ENCODE peak calls at places on chromosomes 7 and 10, in six cellular contexts. W is lower lobe of right lung, M is cardiac muscle cell, Q is AG09309, Z is AG04450, G is chondrocyte. X is an unnamed sample.

GRCh38 chr10:104935656-104936055 is 294.6 kb downstream of the SORCS3 start:
- DNase-seq in W (no peak), M (no peak), Q (no peak), Z (no peak), G (no peak), X (no peak)

GRCh38 chr7:92179393-92179924 is 517 bp upstream of the LRRD1 start:
- DNase-seq in W (no peak), M (no peak), Q (no peak), Z (no peak), G (no peak), X (no peak)

GRCh38 chr7:43761919-43762318 is 3.4 kb downstream of the BLVRA start:
- DNase-seq in W (no peak), M (no peak), Q (no peak), Z (no peak), G (no peak), X (no peak)

GRCh38 chr7:6590645-6591110 is 857 bp downstream of the INTS15 start:
- DNase-seq in W (no peak), M (no peak), Q (no peak), Z (no peak), G (no peak), X (no peak)

GRCh38 chr7:30148951-30149459 is 14.2 kb downstream of the MTURN start:
- DNase-seq in W (peak), M (no peak), Q (no peak), Z (no peak), G (no peak), X (peak)

GRCh38 chr10:79268100-79268670 is 79.1 kb upstream of the PPIF start:
- DNase-seq in W (no peak), M (no peak), Q (no peak), Z (no peak), G (no peak), X (no peak)

GRCh38 chr7:129266181-129266580 is 41.4 kb downstream of the AHCYL2 start:
- DNase-seq in W (no peak), M (no peak), Q (no peak), Z (no peak), G (no peak), X (no peak)

GRCh38 chr10:1214882-1215540 is 158.8 kb downstream of the WDR37 start:
- DNase-seq in W (no peak), M (no peak), Q (no peak), Z (no peak), G (no peak), X (no peak)

GRCh38 chr7:79114875-79115274 is 338.6 kb downstream of the MAGI2 start:
- DNase-seq in W (no peak), M (no peak), Q (no peak), Z (no peak), G (no peak), X (no peak)

GRCh38 chr10:28327494-28327886 is 24.6 kb upstream of the MPP7 start:
- DNase-seq in W (no peak), M (peak), Q (no peak), Z (no peak), G (no peak), X (no peak)

GRCh38 chr7:105046414-105046813 is 32.4 kb downstream of the KMT2E start:
- DNase-seq in W (no peak), M (no peak), Q (peak), Z (peak), G (no peak), X (no peak)

GRCh38 chr7:80671744-80672143 is 33.3 kb downstream of the CD36 start:
- DNase-seq in W (no peak), M (no peak), Q (no peak), Z (no peak), G (no peak), X (no peak)

GRCh38 chr7:4791101-4791737 is 15.8 kb downstream of the AP5Z1 start:
- DNase-seq in W (peak), M (no peak), Q (no peak), Z (no peak), G (no peak), X (peak)

GRCh38 chr10:79054203-79055099 is 14.3 kb upstream of the ZMIZ1 start:
- DNase-seq in W (peak), M (no peak), Q (no peak), Z (no peak), G (peak), X (peak)

GRCh38 chr7:105647591-105647990 is 66.3 kb upstream of the EFCAB10 start:
- DNase-seq in W (no peak), M (no peak), Q (no peak), Z (no peak), G (no peak), X (no peak)

GRCh38 chr10:118662228-118663035 is 67.0 kb upstream of the PRLHR start:
- DNase-seq in W (no peak), M (no peak), Q (no peak), Z (no peak), G (no peak), X (no peak)

GRCh38 chr10:79417266-79417665 is 28.2 kb downstream of the ZCCHC24 start:
- DNase-seq in W (peak), M (no peak), Q (no peak), Z (no peak), G (peak), X (peak)

GRCh38 chr10:17527530-17528146 is 73.2 kb upstream of the ST8SIA6 start:
- DNase-seq in W (no peak), M (no peak), Q (no peak), Z (peak), G (no peak), X (no peak)

GRCh38 chr10:86057708-86058107 is 308.9 kb downstream of the GRID1 start:
- DNase-seq in W (no peak), M (no peak), Q (no peak), Z (no peak), G (no peak), X (no peak)

GRCh38 chr10:70053212-70053895 is 708 bp downstream of the MACROH2A2 start:
- DNase-seq in W (no peak), M (peak), Q (no peak), Z (no peak), G (no peak), X (peak)

GRCh38 chr7:47915066-47915976 is 32.9 kb downstream of the PKD1L1 start:
- DNase-seq in W (no peak), M (no peak), Q (no peak), Z (no peak), G (no peak), X (no peak)

GRCh38 chr7:10708447-10708846 is 265.2 kb upstream of the PHF14 start:
- DNase-seq in W (no peak), M (peak), Q (no peak), Z (no peak), G (no peak), X (no peak)

GRCh38 chr10:122132882-122133634 is 138.0 kb upstream of the BTBD16 start:
- DNase-seq in W (no peak), M (no peak), Q (no peak), Z (no peak), G (no peak), X (peak)

GRCh38 chr10:15344876-15345285 is 26.2 kb downstream of the FAM171A1 start:
- DNase-seq in W (no peak), M (no peak), Q (no peak), Z (no peak), G (no peak), X (no peak)

GRCh38 chr10:132443998-132444876 is 47.2 kb downstream of the PWWP2B start:
- DNase-seq in W (no peak), M (peak), Q (no peak), Z (no peak), G (no peak), X (peak)

GRCh38 chr7:30445770-30446169 is 32.8 kb downstream of the NOD1 start:
- DNase-seq in W (peak), M (no peak), Q (no peak), Z (no peak), G (no peak), X (no peak)

GRCh38 chr7:134646425-134647305 is at the start of gene BPGM:
- DNase-seq in W (peak), M (peak), Q (peak), Z (peak), G (peak), X (peak)
- TF ChIP-seq CTCF in W (peak), M (peak), Q (peak), Z (peak), G (peak), X (no peak)

GRCh38 chr7:2482725-2483451 is 6.7 kb upstream of the GRIFIN start:
- DNase-seq in W (no peak), M (no peak), Q (no peak), Z (no peak), G (no peak), X (no peak)
- TF ChIP-seq CTCF in W (no peak), M (no peak), Q (no peak), Z (no peak), G (peak), X (no peak)

GRCh38 chr10:99682752-99683151 is 23.4 kb downstream of the ENTPD7 start:
- DNase-seq in W (no peak), M (no peak), Q (no peak), Z (no peak), G (no peak), X (no peak)
- TF ChIP-seq CTCF in W (no peak), M (peak), Q (peak), Z (no peak), G (peak), X (peak)

DNA sequence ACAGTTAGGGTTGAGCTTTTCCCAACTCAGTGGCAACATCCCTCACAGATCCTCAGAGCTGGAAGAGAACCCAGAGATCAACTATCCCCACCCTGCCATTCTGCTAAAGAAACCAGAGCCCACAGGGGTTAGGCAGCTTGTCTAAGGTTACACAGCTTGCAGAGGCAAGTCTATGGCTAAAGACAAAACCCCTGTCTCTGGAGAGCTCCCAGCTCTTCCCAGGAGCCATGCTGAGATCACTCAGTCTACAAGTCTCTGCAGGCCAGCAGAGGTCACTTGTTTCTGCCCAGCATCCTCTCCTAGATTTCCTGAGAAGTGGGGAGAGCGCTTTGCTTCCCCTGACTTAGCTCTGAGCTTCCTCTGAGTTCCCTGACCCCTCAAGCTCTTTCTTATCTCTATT is 28.5 kb upstream of the LOXL4 start:
- DNase-seq in W (no peak), M (peak), Q (no peak), Z (no peak), G (no peak), X (no peak)
- TF ChIP-seq CTCF in W (no peak), M (no peak), Q (peak), Z (no peak), G (no peak), X (no peak)

GRCh38 chr10:43903451-43903850 is 254.8 kb upstream of the ZNF32 start:
- DNase-seq in W (no peak), M (no peak), Q (no peak), Z (no peak), G (no peak), X (no peak)

GRCh38 chr10:43899224-43899959 is 250.7 kb upstream of the ZNF32 start:
- DNase-seq in W (no peak), M (no peak), Q (no peak), Z (no peak), G (no peak), X (no peak)

GRCh38 chr10:43902842-43903241 is 254.2 kb upstream of the ZNF32 start:
- DNase-seq in W (no peak), M (no peak), Q (no peak), Z (no peak), G (no peak), X (no peak)

GRCh38 chr10:43901744-43902504 is 253.2 kb upstream of the ZNF32 start:
- DNase-seq in W (no peak), M (no peak), Q (no peak), Z (no peak), G (no peak), X (no peak)

DNA sequence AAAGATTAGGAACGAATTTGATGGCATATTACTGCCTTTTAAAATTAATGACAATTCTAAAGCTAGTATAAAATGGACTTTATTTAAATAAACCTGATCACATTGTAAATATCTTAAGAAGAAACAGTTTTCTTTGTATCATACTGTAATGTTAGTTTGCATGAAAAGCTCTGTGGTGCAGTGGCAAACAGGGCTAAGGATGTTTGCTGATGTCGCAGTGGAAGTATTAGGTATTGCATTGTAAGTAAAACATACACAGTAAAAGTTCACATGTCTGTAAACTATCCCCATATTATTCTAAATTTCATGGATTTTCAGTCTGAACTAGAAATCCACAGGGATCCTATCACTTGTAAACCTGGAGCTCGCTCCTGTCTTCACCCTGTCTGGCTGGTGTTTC is 252.6 kb upstream of the ZNF32 start:
- DNase-seq in W (no peak), M (no peak), Q (no peak), Z (no peak), G (no peak), X (no peak)
- TF ChIP-seq CTCF in W (no peak), M (peak), Q (peak), Z (peak), G (peak), X (no peak)

GRCh38 chr7:151697942-151698341 is 178.2 kb upstream of the RHEB start:
- DNase-seq in W (no peak), M (no peak), Q (no peak), Z (no peak), G (no peak), X (peak)

GRCh38 chr7:151694828-151695580 is 175.3 kb upstream of the RHEB start:
- DNase-seq in W (peak), M (no peak), Q (no peak), Z (no peak), G (peak), X (peak)

GRCh38 chr7:151697515-151697895 is 177.8 kb upstream of the RHEB start:
- DNase-seq in W (no peak), M (no peak), Q (no peak), Z (no peak), G (no peak), X (peak)

GRCh38 chr7:151695856-151696555 is 176.3 kb upstream of the RHEB start:
- DNase-seq in W (no peak), M (no peak), Q (no peak), Z (no peak), G (peak), X (peak)

GRCh38 chr7:151696738-151697514 is 177.2 kb upstream of the RHEB start:
- DNase-seq in W (no peak), M (peak), Q (no peak), Z (no peak), G (no peak), X (peak)
- TF ChIP-seq CTCF in W (no peak), M (no peak), Q (no peak), Z (no peak), G (peak), X (no peak)

GRCh38 chr7:70808876-70809275 is 323.1 kb upstream of the GALNT17 start:
- DNase-seq in W (no peak), M (no peak), Q (no peak), Z (no peak), G (no peak), X (no peak)

GRCh38 chr7:70807650-70808049 is 324.3 kb upstream of the GALNT17 start:
- DNase-seq in W (no peak), M (no peak), Q (no peak), Z (no peak), G (no peak), X (no peak)

GRCh38 chr7:70810558-70811139 is 321.3 kb upstream of the GALNT17 start:
- DNase-seq in W (no peak), M (no peak), Q (no peak), Z (no peak), G (no peak), X (no peak)

GRCh38 chr7:70812511-70812910 is 319.4 kb upstream of the GALNT17 start:
- DNase-seq in W (no peak), M (no peak), Q (no peak), Z (no peak), G (no peak), X (no peak)
- TF ChIP-seq CTCF in W (no peak), M (no peak), Q (peak), Z (no peak), G (peak), X (no peak)

GRCh38 chr7:100082978-100083377 is 1.5 kb upstream of the ZNF3 start:
- DNase-seq in W (no peak), M (no peak), Q (no peak), Z (no peak), G (no peak), X (no peak)
- TF ChIP-seq CTCF in W (no peak), M (no peak), Q (no peak), Z (no peak), G (no peak), X (no peak)

DNA sequence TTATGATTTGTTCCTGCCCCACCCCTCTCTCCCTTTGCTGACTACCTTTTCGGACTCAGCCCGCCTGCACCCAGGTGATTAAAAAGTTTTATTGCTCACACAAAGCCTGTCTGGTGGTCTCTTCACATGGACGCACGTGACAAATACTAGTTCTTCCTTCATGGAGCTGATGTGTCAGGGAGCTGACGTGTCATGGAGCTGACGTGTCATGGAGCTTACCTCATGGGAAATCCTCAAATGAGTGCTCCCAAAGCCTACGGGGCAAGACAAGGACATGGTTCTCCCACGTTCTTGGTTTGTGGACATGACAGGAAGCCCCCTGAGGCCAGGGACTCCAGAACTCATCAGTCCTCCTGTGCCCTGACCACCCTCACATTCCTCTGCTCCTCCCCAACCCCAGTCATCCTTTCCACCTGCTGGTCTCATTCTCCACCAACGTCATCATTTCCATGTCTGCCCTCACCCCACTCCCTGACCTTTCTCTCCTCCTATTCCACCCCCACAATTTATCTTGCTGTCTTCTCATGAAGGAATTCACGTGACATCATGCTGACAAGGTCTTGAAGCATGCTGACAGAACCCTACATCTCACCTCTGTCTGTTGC is 261.3 kb downstream of the TCERG1L start:
- DNase-seq in W (no peak), M (no peak), Q (no peak), Z (no peak), G (no peak), X (no peak)
- TF ChIP-seq CTCF in W (no peak), M (no peak), Q (no peak), Z (no peak), G (no peak), X (no peak)